ENCODE peak calls at places on chromosomes 4 and X, in four cellular contexts. C is aorta; S is body of pancreas; J is CD8-positive, alpha-beta T cell. N is an unnamed sample.

GRCh38 chrX:19005909-19006308 is 22.0 kb upstream of the PHKA2 start:
- ATAC-seq in S (no peak), C (no peak), J (no peak), N (no peak)

GRCh38 chr4:117370944-117371665 is 285.7 kb upstream of the TRAM1L1 start:
- ATAC-seq in C (no peak), J (no peak), S (no peak), N (no peak)

GRCh38 chr4:111837761-111838160 is 307.5 kb upstream of the FAM241A start:
- ATAC-seq in S (no peak), C (no peak), J (no peak), N (no peak)

GRCh38 chr4:163649557-163650091 is 155.1 kb downstream of the TMA16 start:
- ATAC-seq in C (no peak), S (no peak), J (no peak), N (no peak)

GRCh38 chr4:135994360-135994759 is 1537.9 kb downstream of the PCDH18 start:
- ATAC-seq in J (no peak), C (no peak), S (no peak), N (no peak)

GRCh38 chr4:45971108-45971507 is 152.7 kb downstream of the GABRG1 start:
- ATAC-seq in J (no peak), C (no peak), S (no peak), N (no peak)

GRCh38 chr4:139454111-139454600 is at the start of gene RAB33B:
- ATAC-seq in S (peak; percentile 3), J (no peak), C (peak; percentile 21), N (no peak)

GRCh38 chr4:43757147-43757546 is 691.5 kb downstream of the KCTD8 start:
- ATAC-seq in S (peak; percentile 99), C (no peak), J (no peak), N (no peak)

GRCh38 chr4:15910150-15910945 is 28.2 kb downstream of the FGFBP1 start:
- ATAC-seq in J (no peak), C (no peak), S (no peak), N (no peak)

GRCh38 chr4:155908187-155909139 is 5.0 kb downstream of the TDO2 start:
- ATAC-seq in J (no peak), C (no peak), S (no peak), N (no peak)

GRCh38 chrX:71466979-71467523 is 65.9 kb upstream of the OGT start:
- ATAC-seq in C (no peak), J (no peak), S (no peak), N (no peak)

GRCh38 chr4:10336471-10336870 is 120.8 kb downstream of the ZNF518B start:
- ATAC-seq in S (no peak), J (no peak), C (no peak), N (no peak)

GRCh38 chr4:6011271-6011671 is 7.0 kb downstream of the C4orf50 start:
- ATAC-seq in C (peak; percentile 12), J (no peak), S (no peak), N (no peak)

GRCh38 chr4:151687021-151687640 is 73.7 kb downstream of the GATB start:
- ATAC-seq in C (no peak), S (no peak), J (no peak), N (no peak)

GRCh38 chr4:80459918-80460473 is 124.5 kb downstream of the CFAP299 start:
- ATAC-seq in J (no peak), S (no peak), C (no peak), N (no peak)

GRCh38 chr4:101039367-101039766 is 308.0 kb downstream of the PPP3CA start:
- ATAC-seq in S (no peak), C (no peak), J (peak; percentile 81), N (no peak)

GRCh38 chr4:188266386-188266785 is 127.1 kb downstream of the TRIML1 start:
- ATAC-seq in J (no peak), C (no peak), S (no peak), N (no peak)

GRCh38 chr4:185013715-185014114 is 4.6 kb upstream of the HELT start:
- ATAC-seq in S (no peak), J (no peak), C (no peak), N (no peak)

GRCh38 chr4:113773014-113773413 is 11.5 kb upstream of the CAMK2D start:
- ATAC-seq in S (no peak), J (no peak), C (no peak), N (no peak)

GRCh38 chrX:41761702-41762101 is 37.7 kb downstream of the GPR82 start:
- ATAC-seq in S (no peak), C (no peak), J (no peak), N (no peak)

GRCh38 chrX:70508296-70508911 is 63.8 kb downstream of the DLG3 start:
- ATAC-seq in S (no peak), C (no peak), J (no peak), N (no peak)

GRCh38 chrX:572490-573124 is 58.0 kb upstream of the SHOX start:
- ATAC-seq in S (no peak), J (no peak), C (no peak), N (no peak)

DNA sequence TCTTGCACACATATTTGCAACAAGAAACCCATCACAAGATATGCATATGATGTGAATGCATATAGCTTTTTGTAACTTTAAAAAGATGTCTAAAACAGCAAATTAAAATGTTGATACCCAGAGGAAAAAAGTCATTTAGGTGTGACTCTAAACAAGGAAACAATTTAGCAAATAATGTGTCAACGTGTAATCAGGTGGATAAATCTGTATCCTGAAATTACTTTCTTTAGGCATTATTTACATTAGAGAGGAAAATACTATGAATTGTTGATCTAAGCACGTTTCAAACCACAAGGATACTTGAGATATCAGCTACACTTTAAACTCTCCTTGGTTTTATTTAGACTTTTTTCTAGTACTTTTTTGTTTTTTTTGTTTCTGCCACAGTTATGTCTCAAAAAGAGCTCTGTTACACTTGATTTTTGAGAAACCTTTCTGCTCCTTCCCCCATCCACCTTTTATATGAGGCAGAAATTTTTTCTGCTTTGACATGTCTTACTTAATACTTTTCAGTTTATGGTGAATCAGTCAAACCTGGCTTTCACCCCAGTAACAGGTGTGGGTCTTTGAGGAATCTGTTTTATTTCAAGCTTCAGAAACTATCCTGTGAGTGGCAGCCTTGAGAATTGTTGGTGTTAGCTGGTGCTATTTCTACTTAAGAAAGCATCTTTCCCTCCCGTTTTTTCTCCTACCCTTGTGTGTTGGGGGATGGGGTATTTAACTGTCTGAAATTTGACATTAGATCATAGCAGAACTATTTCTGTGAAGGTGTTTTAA is 1.9 kb downstream of the NPNT start:
- ATAC-seq in C (no peak), J (no peak), S (no peak), N (no peak)
- H3K4me3 ChIP-seq in C (peak overlapping the region; percentile 66), J (no peak overlapping the region), S (peak overlapping the region; percentile 68), N (peak overlapping the region; percentile 79)

GRCh38 chr4:182147391-182147790 is 95.8 kb upstream of the TENM3 start:
- ATAC-seq in C (no peak), J (no peak), S (no peak), N (no peak)
- H3K4me1 ChIP-seq in C (no peaks in the 10 kb centered on the region), J (no peaks in the 10 kb centered on the region), S (peaks cover 24% of the 10 kb centered on the region), N (no peaks in the 10 kb centered on the region)

GRCh38 chrX:153830632-153831434 is 489 bp upstream of the PDZD4 start:
- ATAC-seq in S (no peak), J (peak; percentile 24), C (no peak), N (peak; percentile 32)

GRCh38 chrX:153829549-153829798 is 870 bp downstream of the PDZD4 start:
- ATAC-seq in S (no peak), C (peak; percentile 12), J (peak; percentile 29), N (peak; percentile 27)

GRCh38 chrX:153828723-153829548 is 1.4 kb downstream of the PDZD4 start:
- ATAC-seq in S (peak; percentile 40), C (peak; percentile 13), J (no peak), N (peak; percentile 39)

GRCh38 chrX:153831435-153832150 is 1.2 kb upstream of the PDZD4 start:
- ATAC-seq in J (no peak), C (no peak), S (no peak), N (no peak)

DNA sequence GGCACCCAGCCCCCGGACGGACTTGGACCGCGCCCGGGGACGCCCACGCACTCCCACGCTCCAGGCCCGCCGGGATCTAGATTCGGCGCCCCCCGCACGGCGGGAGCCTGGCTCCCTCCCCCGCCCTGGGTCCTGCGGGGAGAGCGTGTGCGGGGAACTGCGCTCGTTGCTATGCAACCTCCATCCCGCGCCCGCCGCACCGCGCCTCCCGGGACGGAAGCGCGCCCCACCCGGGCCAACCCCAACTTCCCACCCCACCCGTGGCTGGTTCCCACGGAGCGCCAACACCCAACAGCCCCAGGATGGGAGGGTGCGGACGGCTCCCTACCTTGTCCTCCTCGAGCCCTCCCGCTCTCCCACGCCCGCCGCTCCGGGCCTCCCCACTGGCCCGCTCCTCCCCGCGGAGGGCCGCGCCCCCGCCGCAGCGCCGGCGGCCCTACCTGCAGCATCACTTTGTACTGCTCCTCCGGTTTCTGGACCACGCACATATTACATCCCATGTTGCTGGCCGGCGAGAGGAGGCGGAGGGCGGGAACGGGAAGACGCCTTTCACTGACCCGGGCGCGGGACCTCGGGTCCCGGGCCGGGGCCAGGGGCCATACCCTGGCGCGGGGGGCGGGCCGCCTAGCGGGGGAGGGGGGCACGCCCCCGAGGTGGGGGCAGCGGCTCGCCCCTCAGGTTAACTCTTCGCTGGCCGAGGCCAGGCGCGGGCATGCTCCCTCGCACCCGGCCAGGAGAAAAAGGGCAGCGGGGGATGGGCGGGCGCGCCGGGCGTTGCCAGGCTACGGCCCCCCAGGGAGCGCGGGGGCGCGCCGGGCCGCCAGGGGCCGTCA is at the start of gene PDZD4:
- ATAC-seq in J (peak; percentile 70), S (no peak), C (peak; percentile 24), N (no peak)
- H3K4me3 ChIP-seq in J (peak within 1 kb of the TSS; percentile 23), S (no peak within 1 kb of the TSS), C (peak within 1 kb of the TSS; percentile 40), N (peak within 1 kb of the TSS; percentile 52)

DNA sequence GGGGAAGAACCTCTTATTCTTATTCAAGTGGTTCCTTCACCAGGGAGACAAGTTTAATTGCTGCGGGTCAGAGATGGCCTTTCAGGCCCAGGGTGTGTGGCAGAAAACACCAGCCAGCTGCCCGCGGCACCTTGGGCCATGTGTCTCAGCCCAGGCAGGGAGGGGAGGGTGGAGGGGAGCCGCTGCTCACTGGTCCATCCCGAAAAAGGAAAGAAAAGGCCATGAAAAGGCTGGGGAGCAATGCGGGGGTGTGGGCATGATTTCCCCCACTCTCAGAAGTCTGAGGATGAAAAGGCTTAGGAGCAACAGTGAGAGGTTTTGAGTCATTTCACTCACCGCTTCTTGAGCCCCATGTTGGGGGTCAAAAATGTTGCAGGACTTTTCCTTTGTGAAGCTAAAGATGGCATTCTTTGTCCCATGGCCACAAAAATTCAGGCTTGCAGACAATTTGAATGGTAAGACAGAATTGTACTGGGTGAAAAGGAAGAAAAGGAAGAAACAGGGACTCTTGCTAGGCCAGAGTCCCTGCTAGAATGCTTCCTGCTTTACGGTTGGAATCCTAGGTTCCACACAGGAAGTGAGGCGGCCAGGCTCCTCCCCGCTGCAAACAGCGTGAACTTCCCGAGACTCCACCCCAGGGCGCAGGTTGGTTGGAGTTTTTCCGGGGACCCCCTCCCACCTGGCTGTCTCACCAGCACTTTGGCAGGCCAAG is 17.4 kb upstream of the FAM47E start:
- ATAC-seq in S (no peak), C (no peak), J (no peak), N (no peak)
- H3K4me1 ChIP-seq in S (peaks cover 66% of the 10 kb centered on the region), C (peaks cover 3% of the 10 kb centered on the region), J (no peaks in the 10 kb centered on the region), N (no peaks in the 10 kb centered on the region)

N was measured in gastroesophageal sphincter.